ENCODE peak calls at places on chromosomes 4 and X, in five cellular contexts. One of them, this sample, is unnamed.

GRCh38 chrX:69618803-69619202 is 2.9 kb downstream of the EDA start:
- DNase-seq in K562: no peak
- DNase-seq in SK-N-SH: peak
- DNase-seq in GM12878: no peak
- DNase-seq in IMR-90: peak
- DNase-seq in this sample: no peak

GRCh38 chr4:47031713-47032404 is 492 bp downstream of the GABRB1 start:
- DNase-seq in K562: no peak
- DNase-seq in SK-N-SH: peak
- DNase-seq in GM12878: no peak
- DNase-seq in IMR-90: no peak
- DNase-seq in this sample: no peak

GRCh38 chr4:54568184-54568583 is 89.6 kb upstream of the KIT start:
- DNase-seq in K562: no peak
- DNase-seq in SK-N-SH: no peak
- DNase-seq in GM12878: no peak
- DNase-seq in IMR-90: peak
- DNase-seq in this sample: no peak

GRCh38 chr4:112515278-112516075 is 503 bp downstream of the NEUROG2 start:
- DNase-seq in K562: peak
- DNase-seq in SK-N-SH: peak
- DNase-seq in GM12878: no peak
- DNase-seq in IMR-90: no peak
- DNase-seq in this sample: no peak

GRCh38 chr4:1323635-1324442 is 23.2 kb upstream of the UVSSA start:
- DNase-seq in K562: no peak
- DNase-seq in SK-N-SH: no peak
- DNase-seq in GM12878: no peak
- DNase-seq in IMR-90: peak
- DNase-seq in this sample: peak

GRCh38 chrX:46992070-46992469 is 79.8 kb downstream of the JADE3 start:
- DNase-seq in K562: no peak
- DNase-seq in SK-N-SH: no peak
- DNase-seq in GM12878: no peak
- DNase-seq in IMR-90: no peak
- DNase-seq in this sample: no peak

GRCh38 chr4:77178560-77178959 is 21.6 kb downstream of the CCNG2 start:
- DNase-seq in K562: no peak
- DNase-seq in SK-N-SH: no peak
- DNase-seq in GM12878: no peak
- DNase-seq in IMR-90: no peak
- DNase-seq in this sample: no peak

GRCh38 chrX:38754102-38754790 is 47.0 kb upstream of the MID1IP1 start:
- DNase-seq in K562: peak
- DNase-seq in SK-N-SH: peak
- DNase-seq in GM12878: peak
- DNase-seq in IMR-90: peak
- DNase-seq in this sample: peak

GRCh38 chrX:130224810-130225209 is 43.9 kb downstream of the ZNF280C start:
- DNase-seq in K562: no peak
- DNase-seq in SK-N-SH: no peak
- DNase-seq in GM12878: no peak
- DNase-seq in IMR-90: no peak
- DNase-seq in this sample: no peak

GRCh38 chr4:104870495-104871228 is 276.0 kb upstream of the TET2 start:
- DNase-seq in K562: no peak
- DNase-seq in SK-N-SH: no peak
- DNase-seq in GM12878: peak
- DNase-seq in IMR-90: no peak
- DNase-seq in this sample: no peak

GRCh38 chr4:182495111-182495510 is 251.9 kb downstream of the TENM3 start:
- DNase-seq in K562: no peak
- DNase-seq in SK-N-SH: no peak
- DNase-seq in GM12878: no peak
- DNase-seq in IMR-90: no peak
- DNase-seq in this sample: no peak

GRCh38 chr4:182492456-182492855 is 249.3 kb downstream of the TENM3 start:
- DNase-seq in K562: no peak
- DNase-seq in SK-N-SH: no peak
- DNase-seq in GM12878: no peak
- DNase-seq in IMR-90: peak
- DNase-seq in this sample: no peak

GRCh38 chr4:182495986-182496385 is 252.8 kb downstream of the TENM3 start:
- DNase-seq in K562: no peak
- DNase-seq in SK-N-SH: no peak
- DNase-seq in GM12878: no peak
- DNase-seq in IMR-90: no peak
- DNase-seq in this sample: no peak

GRCh38 chr4:182493377-182493776 is 250.2 kb downstream of the TENM3 start:
- DNase-seq in K562: no peak
- DNase-seq in SK-N-SH: no peak
- DNase-seq in GM12878: no peak
- DNase-seq in IMR-90: no peak
- DNase-seq in this sample: no peak

DNA sequence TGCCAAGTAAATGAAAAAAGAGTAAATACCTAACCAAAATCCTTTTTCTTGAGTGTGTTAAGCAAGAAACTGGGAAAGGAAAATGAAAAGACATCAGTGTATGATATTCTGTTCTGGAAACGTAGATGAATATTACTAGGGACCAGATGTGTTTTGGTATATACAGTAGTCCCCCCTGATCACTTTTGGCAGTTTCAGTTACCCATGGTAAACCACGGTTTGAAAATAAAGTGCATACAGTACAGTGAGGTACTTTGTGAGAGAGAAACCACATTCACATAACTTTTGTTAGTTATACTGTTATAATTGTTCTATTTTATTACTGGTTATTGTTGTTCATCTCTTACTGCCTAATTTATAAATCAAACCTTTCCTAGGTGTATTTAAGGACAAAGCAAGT is 250.9 kb downstream of the TENM3 start:
- DNase-seq in K562: no peak
- DNase-seq in SK-N-SH: no peak
- DNase-seq in GM12878: no peak
- DNase-seq in IMR-90: no peak
- DNase-seq in this sample: no peak
- TF ChIP-seq RCOR1 in K562: no peak
- TF ChIP-seq RCOR1 in SK-N-SH: no peak
- TF ChIP-seq RCOR1 in GM12878: no peak
- TF ChIP-seq RCOR1 in IMR-90: no peak
- TF ChIP-seq RCOR1 in this sample: no peak

GRCh38 chr4:158046345-158046744 is 126.5 kb downstream of the GASK1B start:
- DNase-seq in K562: no peak
- DNase-seq in SK-N-SH: no peak
- DNase-seq in GM12878: no peak
- DNase-seq in IMR-90: no peak
- DNase-seq in this sample: no peak
- TF ChIP-seq RCOR1 in K562: no peak
- TF ChIP-seq RCOR1 in SK-N-SH: no peak
- TF ChIP-seq RCOR1 in GM12878: no peak
- TF ChIP-seq RCOR1 in IMR-90: no peak
- TF ChIP-seq RCOR1 in this sample: no peak

GRCh38 chrX:73525928-73526690 is 36.9 kb upstream of the CHIC1 start:
- DNase-seq in K562: no peak
- DNase-seq in SK-N-SH: no peak
- DNase-seq in GM12878: no peak
- DNase-seq in IMR-90: no peak
- DNase-seq in this sample: no peak
- TF ChIP-seq RCOR1 in K562: no peak
- TF ChIP-seq RCOR1 in SK-N-SH: no peak
- TF ChIP-seq RCOR1 in GM12878: no peak
- TF ChIP-seq RCOR1 in IMR-90: no peak
- TF ChIP-seq RCOR1 in this sample: no peak

GRCh38 chr4:75726577-75726976 is 2.2 kb downstream of the USO1 start:
- DNase-seq in K562: no peak
- DNase-seq in SK-N-SH: no peak
- DNase-seq in GM12878: no peak
- DNase-seq in IMR-90: peak
- DNase-seq in this sample: no peak
- TF ChIP-seq RCOR1 in K562: no peak
- TF ChIP-seq RCOR1 in SK-N-SH: no peak
- TF ChIP-seq RCOR1 in GM12878: no peak
- TF ChIP-seq RCOR1 in IMR-90: no peak
- TF ChIP-seq RCOR1 in this sample: no peak

DNA sequence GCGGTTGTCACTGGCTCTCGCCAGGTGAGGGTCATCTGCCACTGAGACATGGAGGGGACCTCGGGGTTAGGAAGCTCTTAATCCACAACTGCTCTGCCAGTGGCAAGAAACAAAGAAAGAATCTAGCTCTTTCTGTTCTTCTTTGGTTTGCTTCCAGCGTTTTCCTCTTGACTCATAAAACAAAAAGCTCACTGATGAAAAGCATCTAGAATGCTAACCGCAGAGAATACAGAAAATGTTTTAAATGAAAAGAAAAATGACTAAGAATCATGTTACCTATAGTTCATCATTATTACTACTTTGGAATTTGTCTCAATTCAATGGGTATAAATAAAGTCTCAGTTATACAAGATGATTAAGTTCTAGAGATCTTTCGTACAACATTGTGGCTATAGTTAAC is 274.8 kb upstream of the TENM3 start:
- DNase-seq in K562: no peak
- DNase-seq in SK-N-SH: no peak
- DNase-seq in GM12878: no peak
- DNase-seq in IMR-90: peak
- DNase-seq in this sample: no peak
- TF ChIP-seq RCOR1 in K562: no peak
- TF ChIP-seq RCOR1 in SK-N-SH: no peak
- TF ChIP-seq RCOR1 in GM12878: no peak
- TF ChIP-seq RCOR1 in IMR-90: no peak
- TF ChIP-seq RCOR1 in this sample: no peak

DNA sequence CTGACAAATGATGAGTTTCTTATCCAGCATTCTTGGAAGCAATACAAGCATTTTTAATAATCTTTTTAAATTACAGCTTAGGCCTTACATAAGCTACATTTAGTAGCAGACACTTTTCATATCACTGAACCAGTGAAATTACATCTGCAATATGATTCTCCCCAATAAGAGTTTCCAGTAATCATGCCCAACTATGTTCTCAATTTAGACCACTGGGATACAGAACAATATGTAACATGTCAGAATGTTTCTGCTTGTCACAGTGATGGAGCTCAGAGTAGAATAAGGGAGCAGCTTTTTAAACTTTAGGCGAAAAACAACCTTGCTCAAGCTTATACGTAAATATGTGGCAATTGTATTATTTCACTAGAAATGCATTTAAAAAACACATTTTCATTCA is 1132.2 kb downstream of the FAT4 start:
- DNase-seq in K562: no peak
- DNase-seq in SK-N-SH: no peak
- DNase-seq in GM12878: no peak
- DNase-seq in IMR-90: no peak
- DNase-seq in this sample: no peak
- TF ChIP-seq RCOR1 in K562: no peak
- TF ChIP-seq RCOR1 in SK-N-SH: no peak
- TF ChIP-seq RCOR1 in GM12878: no peak
- TF ChIP-seq RCOR1 in IMR-90: no peak
- TF ChIP-seq RCOR1 in this sample: no peak

GRCh38 chr4:84436812-84437211 is 62.3 kb downstream of the NKX6-1 start:
- DNase-seq in K562: no peak
- DNase-seq in SK-N-SH: no peak
- DNase-seq in GM12878: no peak
- DNase-seq in IMR-90: no peak
- DNase-seq in this sample: no peak
- TF ChIP-seq RCOR1 in K562: no peak
- TF ChIP-seq RCOR1 in SK-N-SH: no peak
- TF ChIP-seq RCOR1 in GM12878: no peak
- TF ChIP-seq RCOR1 in IMR-90: no peak
- TF ChIP-seq RCOR1 in this sample: no peak

DNA sequence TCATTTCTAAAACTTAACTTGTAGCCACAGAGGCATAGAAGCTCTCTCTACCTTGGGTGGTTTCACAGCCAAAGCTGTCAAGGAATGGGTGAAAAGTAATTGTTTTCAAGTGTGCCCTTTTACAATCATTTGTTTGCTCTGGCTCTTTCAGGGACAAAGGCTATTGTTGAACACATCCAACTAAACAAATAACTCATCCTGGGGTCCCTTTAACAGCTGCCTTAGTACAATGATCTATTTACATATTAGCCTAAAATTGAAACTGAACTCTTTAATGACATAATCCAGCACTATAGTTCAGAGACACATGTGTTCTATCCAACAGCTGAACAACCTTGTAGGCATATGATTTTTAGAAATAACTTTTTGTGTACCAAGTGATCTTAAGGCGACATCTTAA is 3.7 kb downstream of the HHIP start:
- DNase-seq in K562: no peak
- DNase-seq in SK-N-SH: no peak
- DNase-seq in GM12878: no peak
- DNase-seq in IMR-90: no peak
- DNase-seq in this sample: no peak
- TF ChIP-seq RCOR1 in K562: no peak
- TF ChIP-seq RCOR1 in SK-N-SH: no peak
- TF ChIP-seq RCOR1 in GM12878: no peak
- TF ChIP-seq RCOR1 in IMR-90: no peak
- TF ChIP-seq RCOR1 in this sample: no peak

DNA sequence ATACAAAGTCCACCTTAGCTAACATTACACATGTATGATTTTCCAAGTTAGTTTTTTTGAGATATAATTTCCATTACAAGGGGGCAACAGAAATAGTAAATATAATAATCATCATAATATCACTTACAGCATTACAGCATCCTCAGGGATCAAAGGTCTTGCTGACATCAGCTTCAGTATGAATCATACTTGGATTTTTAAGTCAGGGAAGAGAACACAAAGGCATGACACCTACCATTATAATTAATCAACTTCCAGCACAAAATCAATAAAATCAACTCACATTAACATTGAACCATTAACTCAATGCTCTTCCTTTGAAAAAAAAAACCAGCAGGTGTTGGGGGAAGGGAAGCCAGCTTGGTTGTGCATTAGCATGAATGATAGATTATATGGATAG is 66.8 kb upstream of the CAPN6 start:
- DNase-seq in K562: no peak
- DNase-seq in SK-N-SH: no peak
- DNase-seq in GM12878: no peak
- DNase-seq in IMR-90: no peak
- DNase-seq in this sample: no peak
- TF ChIP-seq RCOR1 in K562: no peak
- TF ChIP-seq RCOR1 in SK-N-SH: no peak
- TF ChIP-seq RCOR1 in GM12878: no peak
- TF ChIP-seq RCOR1 in IMR-90: no peak
- TF ChIP-seq RCOR1 in this sample: no peak